ENCODE peak calls at places on chromosomes 13 and 19, in five cellular contexts. One of them, this sample, is unnamed.

GRCh38 chr19:12112701-12113100 is 27.4 kb downstream of the ZNF20 start:
- DNase-seq in lung: no peak
- DNase-seq in CD4-positive, CD25-positive, alpha-beta regulatory T cell: no peak
- DNase-seq in mesenchymal stem cell: no peak
- DNase-seq in Peyer's patch: no peak
- DNase-seq in this sample: no peak

GRCh38 chr13:98746968-98747367 is 5.5 kb downstream of the SLC15A1 start:
- DNase-seq in lung: no peak
- DNase-seq in CD4-positive, CD25-positive, alpha-beta regulatory T cell: no peak
- DNase-seq in mesenchymal stem cell: peak; percentile 37
- DNase-seq in Peyer's patch: peak; percentile 69
- DNase-seq in this sample: no peak

GRCh38 chr13:109517516-109517915 is 268.9 kb downstream of the IRS2 start:
- DNase-seq in mesenchymal stem cell: peak; percentile 12
- DNase-seq in lung: no peak
- DNase-seq in CD4-positive, CD25-positive, alpha-beta regulatory T cell: no peak
- DNase-seq in Peyer's patch: no peak
- DNase-seq in this sample: no peak

GRCh38 chr13:52845766-52846566 is 2.5 kb downstream of the PCDH8 start:
- DNase-seq in CD4-positive, CD25-positive, alpha-beta regulatory T cell: peak; percentile 49
- DNase-seq in lung: no peak
- DNase-seq in mesenchymal stem cell: no peak
- DNase-seq in Peyer's patch: peak; percentile 66
- DNase-seq in this sample: peak; percentile 61

GRCh38 chr13:114044486-114044885 is 70.6 kb upstream of the C13orf46 start:
- DNase-seq in mesenchymal stem cell: peak; percentile 74
- DNase-seq in lung: no peak
- DNase-seq in Peyer's patch: no peak
- DNase-seq in CD4-positive, CD25-positive, alpha-beta regulatory T cell: no peak
- DNase-seq in this sample: no peak

GRCh38 chr19:16771618-16772017 is 52.0 kb downstream of the NWD1 start:
- DNase-seq in Peyer's patch: no peak
- DNase-seq in lung: peak; percentile 80
- DNase-seq in mesenchymal stem cell: peak; percentile 79
- DNase-seq in CD4-positive, CD25-positive, alpha-beta regulatory T cell: peak; percentile 78
- DNase-seq in this sample: peak; percentile 78

GRCh38 chr19:2145831-2146241 is 5.5 kb downstream of the AP3D1 start:
- DNase-seq in Peyer's patch: no peak
- DNase-seq in lung: no peak
- DNase-seq in mesenchymal stem cell: no peak
- DNase-seq in CD4-positive, CD25-positive, alpha-beta regulatory T cell: no peak
- DNase-seq in this sample: no peak

GRCh38 chr19:8988204-8988603 is 22.0 kb downstream of the MUC16 start:
- DNase-seq in lung: no peak
- DNase-seq in CD4-positive, CD25-positive, alpha-beta regulatory T cell: peak; percentile 17
- DNase-seq in Peyer's patch: no peak
- DNase-seq in mesenchymal stem cell: no peak
- DNase-seq in this sample: no peak

GRCh38 chr19:36489920-36490415 is 607 bp upstream of the ZNF566 start:
- DNase-seq in mesenchymal stem cell: no peak
- DNase-seq in lung: no peak
- DNase-seq in CD4-positive, CD25-positive, alpha-beta regulatory T cell: peak; percentile 89
- DNase-seq in Peyer's patch: no peak
- DNase-seq in this sample: peak; percentile 78

GRCh38 chr19:5864725-5865486 is 5.4 kb downstream of the FUT5 start:
- DNase-seq in CD4-positive, CD25-positive, alpha-beta regulatory T cell: no peak
- DNase-seq in Peyer's patch: no peak
- DNase-seq in mesenchymal stem cell: no peak
- DNase-seq in lung: no peak
- DNase-seq in this sample: no peak

GRCh38 chr13:95456837-95457236 is 95.7 kb upstream of the CLDN10 start:
- DNase-seq in mesenchymal stem cell: no peak
- DNase-seq in lung: no peak
- DNase-seq in CD4-positive, CD25-positive, alpha-beta regulatory T cell: peak; percentile 2
- DNase-seq in Peyer's patch: no peak
- DNase-seq in this sample: no peak

GRCh38 chr19:16456652-16457194 is 15.0 kb downstream of the EPS15L1 start:
- DNase-seq in lung: no peak
- DNase-seq in CD4-positive, CD25-positive, alpha-beta regulatory T cell: no peak
- DNase-seq in mesenchymal stem cell: peak; percentile 36
- DNase-seq in Peyer's patch: no peak
- DNase-seq in this sample: peak; percentile 58

DNA sequence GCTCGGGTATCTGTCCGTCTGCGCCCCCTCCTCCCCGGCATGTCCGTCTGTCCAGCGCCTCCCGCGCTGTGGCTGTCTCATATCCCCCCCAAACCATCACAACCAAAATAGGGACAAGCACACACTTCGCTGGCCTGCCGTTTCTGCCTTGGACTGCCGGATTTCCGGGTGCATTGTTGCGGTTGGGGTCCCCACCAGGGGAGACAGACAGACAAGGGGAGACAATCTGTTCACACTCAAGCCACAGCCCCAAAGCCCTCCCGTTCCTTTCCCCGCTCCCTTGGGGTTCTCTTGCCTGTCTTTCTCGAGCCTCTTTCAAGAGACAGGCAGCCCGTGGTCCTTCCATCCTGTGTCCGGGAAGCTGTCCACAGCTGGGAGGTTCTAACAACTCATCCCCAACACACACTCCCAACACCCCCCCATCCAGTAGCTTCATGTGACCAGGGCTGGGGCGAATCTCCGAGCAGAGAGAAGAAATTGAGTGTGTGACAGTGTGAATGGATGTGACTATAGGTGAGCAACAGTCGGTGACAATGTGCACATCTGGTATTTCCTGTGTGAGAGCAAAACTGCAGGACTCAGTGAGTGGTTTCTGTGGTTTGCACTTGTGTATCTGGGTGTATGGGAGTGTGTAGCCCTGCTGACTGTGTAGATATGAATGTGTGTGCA is 16.5 kb upstream of the FOSB start:
- DNase-seq in mesenchymal stem cell: peak; percentile 92
- DNase-seq in CD4-positive, CD25-positive, alpha-beta regulatory T cell: peak; percentile 81
- DNase-seq in lung: peak; percentile 46
- DNase-seq in Peyer's patch: peak; percentile 68
- DNase-seq in this sample: peak; percentile 54
- H3K27ac ChIP-seq in mesenchymal stem cell: no peak overlapping the region
- H3K27ac ChIP-seq in CD4-positive, CD25-positive, alpha-beta regulatory T cell: peak overlapping the region; percentile 99
- H3K27ac ChIP-seq in lung: peak overlapping the region; percentile 94
- H3K27ac ChIP-seq in Peyer's patch: peak overlapping the region; percentile 81
- H3K27ac ChIP-seq in this sample: peak overlapping the region; percentile 93

DNA sequence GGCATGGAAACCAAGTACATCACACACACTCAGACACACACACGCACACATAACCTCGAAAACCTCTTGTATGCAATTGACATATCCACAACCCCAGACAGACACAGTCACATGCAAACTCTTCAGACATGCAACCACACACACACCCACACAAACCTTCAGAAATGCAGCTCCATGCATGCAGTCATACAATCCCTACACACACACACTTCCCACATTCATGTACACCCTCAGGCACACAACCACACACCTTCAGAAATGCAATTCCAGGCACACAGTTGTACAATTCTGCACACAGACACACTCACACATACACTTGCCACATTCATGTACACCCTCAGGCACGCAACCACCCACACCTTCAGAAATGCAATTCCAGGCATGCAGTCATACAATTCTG is 1.3 kb downstream of the SLC1A6 start:
- DNase-seq in mesenchymal stem cell: no peak
- DNase-seq in CD4-positive, CD25-positive, alpha-beta regulatory T cell: no peak
- DNase-seq in Peyer's patch: no peak
- DNase-seq in lung: no peak
- DNase-seq in this sample: no peak
- H3K27me3 ChIP-seq in mesenchymal stem cell: peaks cover 32% of the 10 kb centered on the region
- H3K27me3 ChIP-seq in CD4-positive, CD25-positive, alpha-beta regulatory T cell: peaks cover 22% of the 10 kb centered on the region
- H3K27me3 ChIP-seq in Peyer's patch: no peaks in the 10 kb centered on the region
- H3K27me3 ChIP-seq in lung: peaks cover 12% of the 10 kb centered on the region
- H3K27me3 ChIP-seq in this sample: no peaks in the 10 kb centered on the region

DNA sequence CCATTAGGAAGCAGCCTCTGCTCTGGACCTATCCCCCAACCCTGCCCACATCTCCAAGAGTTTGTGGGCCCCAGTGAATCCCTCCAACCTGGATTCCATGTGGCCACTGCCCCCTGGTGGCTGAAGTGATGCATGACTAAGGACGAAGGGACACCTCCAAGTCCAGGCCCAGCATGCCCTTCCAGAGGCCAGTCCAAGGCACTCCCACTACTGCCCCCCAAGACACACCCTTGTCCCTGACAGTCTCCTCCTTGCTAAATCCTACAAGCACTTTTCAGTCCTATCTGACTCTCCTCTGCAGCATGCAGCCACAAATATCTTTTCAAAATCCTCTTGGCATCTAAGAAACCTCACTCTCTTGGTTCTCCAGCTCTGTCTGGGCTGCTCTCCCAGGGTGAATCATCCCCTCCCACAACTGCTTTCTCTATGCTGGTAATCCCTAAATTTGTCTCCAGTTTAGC is 33.0 kb downstream of the DEDD2 start:
- DNase-seq in lung: peak; percentile 69
- DNase-seq in CD4-positive, CD25-positive, alpha-beta regulatory T cell: peak; percentile 74
- DNase-seq in mesenchymal stem cell: peak; percentile 80
- DNase-seq in Peyer's patch: peak; percentile 77
- DNase-seq in this sample: peak; percentile 62
- H3K27ac ChIP-seq in lung: no peak overlapping the region
- H3K27ac ChIP-seq in CD4-positive, CD25-positive, alpha-beta regulatory T cell: no peak overlapping the region
- H3K27ac ChIP-seq in mesenchymal stem cell: no peak overlapping the region
- H3K27ac ChIP-seq in Peyer's patch: no peak overlapping the region
- H3K27ac ChIP-seq in this sample: no peak overlapping the region

DNA sequence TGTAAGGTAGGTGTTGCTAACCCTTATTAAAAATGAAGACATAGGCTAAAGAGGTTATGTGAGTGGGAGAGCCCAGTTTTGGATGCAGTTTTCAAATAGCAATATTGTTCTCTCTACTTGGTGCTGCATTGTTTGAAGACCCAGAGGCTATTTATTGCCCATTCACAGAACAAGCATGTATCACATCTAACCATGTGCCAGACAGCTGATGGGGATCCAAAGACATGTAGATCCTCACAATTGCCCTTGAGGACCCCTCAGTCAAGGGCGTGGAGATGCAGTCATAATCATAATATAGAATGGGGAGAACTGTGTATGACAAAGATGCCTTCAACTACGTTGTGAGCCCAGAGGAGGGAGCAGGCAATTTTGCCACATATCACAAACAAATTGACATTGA is 70.5 kb downstream of the NHLRC3 start:
- DNase-seq in CD4-positive, CD25-positive, alpha-beta regulatory T cell: no peak
- DNase-seq in mesenchymal stem cell: no peak
- DNase-seq in Peyer's patch: no peak
- DNase-seq in lung: no peak
- DNase-seq in this sample: no peak
- H3K27me3 ChIP-seq in CD4-positive, CD25-positive, alpha-beta regulatory T cell: peaks cover 10% of the 10 kb centered on the region
- H3K27me3 ChIP-seq in mesenchymal stem cell: peaks cover 12% of the 10 kb centered on the region
- H3K27me3 ChIP-seq in Peyer's patch: no peaks in the 10 kb centered on the region
- H3K27me3 ChIP-seq in lung: no peaks in the 10 kb centered on the region
- H3K27me3 ChIP-seq in this sample: no peaks in the 10 kb centered on the region

GRCh38 chr13:93226065-93226622 is 463 bp upstream of the GPC6 start:
- DNase-seq in lung: no peak
- DNase-seq in Peyer's patch: no peak
- DNase-seq in mesenchymal stem cell: no peak
- DNase-seq in CD4-positive, CD25-positive, alpha-beta regulatory T cell: no peak
- DNase-seq in this sample: no peak
- H3K27ac ChIP-seq in lung: no peak overlapping the region
- H3K27ac ChIP-seq in Peyer's patch: no peak overlapping the region
- H3K27ac ChIP-seq in mesenchymal stem cell: no peak overlapping the region
- H3K27ac ChIP-seq in CD4-positive, CD25-positive, alpha-beta regulatory T cell: no peak overlapping the region
- H3K27ac ChIP-seq in this sample: no peak overlapping the region

GRCh38 chr13:66415444-66415843 is 814.7 kb downstream of the PCDH9 start:
- DNase-seq in CD4-positive, CD25-positive, alpha-beta regulatory T cell: no peak
- DNase-seq in Peyer's patch: no peak
- DNase-seq in mesenchymal stem cell: no peak
- DNase-seq in lung: no peak
- DNase-seq in this sample: no peak

GRCh38 chr13:66409542-66409941 is 820.6 kb downstream of the PCDH9 start:
- DNase-seq in CD4-positive, CD25-positive, alpha-beta regulatory T cell: no peak
- DNase-seq in lung: no peak
- DNase-seq in mesenchymal stem cell: no peak
- DNase-seq in Peyer's patch: no peak
- DNase-seq in this sample: no peak

GRCh38 chr13:66410314-66410713 is 819.8 kb downstream of the PCDH9 start:
- DNase-seq in lung: no peak
- DNase-seq in CD4-positive, CD25-positive, alpha-beta regulatory T cell: no peak
- DNase-seq in mesenchymal stem cell: peak; percentile 5
- DNase-seq in Peyer's patch: no peak
- DNase-seq in this sample: no peak

DNA sequence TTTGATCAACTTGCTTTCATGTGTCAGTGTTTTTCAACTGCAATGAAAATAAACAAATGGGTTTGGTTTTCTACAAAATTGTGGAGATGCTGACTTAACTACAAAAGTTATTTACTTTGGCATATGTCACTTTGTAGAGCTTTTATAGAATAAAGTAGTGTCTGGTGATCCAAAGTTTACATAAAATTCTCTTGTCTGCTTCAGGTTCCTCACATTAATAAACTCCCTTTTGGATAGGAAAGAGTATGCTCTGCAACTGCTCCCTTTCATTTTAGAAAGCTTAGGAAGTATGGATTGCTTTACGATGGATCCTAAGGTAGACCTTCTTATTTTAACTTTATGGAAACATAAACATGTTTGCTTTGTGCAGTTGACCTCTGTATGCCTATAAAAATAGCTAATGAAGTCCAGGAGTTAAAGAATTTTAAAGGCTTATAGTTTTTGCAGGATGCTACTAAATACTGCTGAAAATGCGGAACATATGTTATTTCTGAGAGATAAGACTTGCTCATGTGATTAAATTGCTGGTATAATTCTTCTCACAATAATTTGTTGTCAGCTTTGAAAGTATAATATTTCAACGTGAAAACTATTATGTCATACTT is 815.8 kb downstream of the PCDH9 start:
- DNase-seq in Peyer's patch: no peak
- DNase-seq in lung: no peak
- DNase-seq in mesenchymal stem cell: peak; percentile 7
- DNase-seq in CD4-positive, CD25-positive, alpha-beta regulatory T cell: no peak
- DNase-seq in this sample: no peak
- H3K27me3 ChIP-seq in Peyer's patch: no peaks in the 10 kb centered on the region
- H3K27me3 ChIP-seq in lung: no peaks in the 10 kb centered on the region
- H3K27me3 ChIP-seq in mesenchymal stem cell: no peaks in the 10 kb centered on the region
- H3K27me3 ChIP-seq in CD4-positive, CD25-positive, alpha-beta regulatory T cell: no peaks in the 10 kb centered on the region
- H3K27me3 ChIP-seq in this sample: no peaks in the 10 kb centered on the region

GRCh38 chr13:76231522-76232167 is 595.5 kb downstream of the LMO7 start:
- DNase-seq in mesenchymal stem cell: peak; percentile 14
- DNase-seq in Peyer's patch: no peak
- DNase-seq in lung: no peak
- DNase-seq in CD4-positive, CD25-positive, alpha-beta regulatory T cell: no peak
- DNase-seq in this sample: no peak
- H3K27ac ChIP-seq in mesenchymal stem cell: no peak overlapping the region
- H3K27ac ChIP-seq in Peyer's patch: no peak overlapping the region
- H3K27ac ChIP-seq in lung: no peak overlapping the region
- H3K27ac ChIP-seq in CD4-positive, CD25-positive, alpha-beta regulatory T cell: no peak overlapping the region
- H3K27ac ChIP-seq in this sample: no peak overlapping the region